ENCODE peak calls at places on chromosome 14, in four cellular contexts. H is NCI-H146; E is activated naive CD4-positive, alpha-beta T cell; Q is activated CD8-positive, alpha-beta T cell treated with anti-CD3 and anti-CD28 coated beads, Interleukin-2, amount 10 ng/mL, durations not matched to agents 7 days and 5 days. U is an unnamed sample.

GRCh38 chr14:60315181-60315580 is 66.2 kb downstream of the PPM1A start:
- DNase-seq in H (peak; percentile 18), E (no peak), Q (no peak), U (no peak)

GRCh38 chr14:76870146-76870545 is 43.9 kb downstream of the LRRC74A start:
- DNase-seq in H (peak; percentile 33), E (no peak), Q (no peak), U (no peak)

GRCh38 chr14:99393059-99393655 is 87.5 kb downstream of the SETD3 start:
- DNase-seq in H (peak; percentile 6), E (peak; percentile 23), Q (peak; percentile 45), U (peak; percentile 38)

GRCh38 chr14:52031781-52032180 is 37.1 kb downstream of the NID2 start:
- DNase-seq in H (no peak), E (no peak), Q (no peak), U (peak; percentile 67)

GRCh38 chr14:69320581-69321365 is 60.8 kb downstream of the GALNT16 start:
- DNase-seq in H (no peak), E (no peak), Q (no peak), U (no peak)

GRCh38 chr14:94355191-94355794 is 32.2 kb upstream of the SERPINA6 start:
- DNase-seq in H (no peak), E (no peak), Q (no peak), U (no peak)

GRCh38 chr14:68458840-68459469 is 333.9 kb downstream of the ZFP36L1 start:
- DNase-seq in H (no peak), E (no peak), Q (no peak), U (peak; percentile 7)

GRCh38 chr14:94458558-94459200 is 6.1 kb upstream of the SERPINA11 start:
- DNase-seq in H (no peak), E (no peak), Q (no peak), U (no peak)

GRCh38 chr14:80906946-80907345 is 34.6 kb downstream of the CEP128 start:
- DNase-seq in H (no peak), E (no peak), Q (no peak), U (no peak)

GRCh38 chr14:103542545-103543088 is 13.6 kb downstream of the TRMT61A start:
- DNase-seq in H (peak; percentile 99), E (no peak), Q (no peak), U (no peak)

GRCh38 chr14:23653046-23653445 is 16.9 kb downstream of the DHRS2 start:
- DNase-seq in H (no peak), E (no peak), Q (no peak), U (no peak)

GRCh38 chr14:75147423-75148071 is 20.7 kb upstream of the NEK9 start:
- DNase-seq in H (no peak), E (no peak), Q (peak; percentile 47), U (peak; percentile 67)

GRCh38 chr14:63454863-63455622 is 88.1 kb downstream of the PPP2R5E start:
- DNase-seq in H (no peak), E (no peak), Q (no peak), U (no peak)

GRCh38 chr14:50107850-50108249 is 8.5 kb downstream of the VCPKMT start:
- DNase-seq in H (no peak), E (no peak), Q (no peak), U (no peak)

GRCh38 chr14:85197976-85198375 is 332.0 kb upstream of the FLRT2 start:
- DNase-seq in H (no peak), E (no peak), Q (no peak), U (no peak)

GRCh38 chr14:85409496-85410210 is 120.3 kb upstream of the FLRT2 start:
- DNase-seq in H (no peak), E (no peak), Q (no peak), U (no peak)

GRCh38 chr14:68841030-68841809 is 48.4 kb upstream of the ZFP36L1 start:
- DNase-seq in H (no peak), E (no peak), Q (no peak), U (no peak)

GRCh38 chr14:100069161-100069800 is 4.1 kb downstream of the EVL start:
- DNase-seq in H (no peak), E (no peak), Q (peak; percentile 50), U (no peak)

U was measured in cerebellar cortex.